ENCODE peak calls at places on chromosome 3, in five cellular contexts. Q, Y, M, O and F are unnamed samples.

GRCh38 chr3:80307844-80308243 is 540.0 kb upstream of the ROBO1 start:
- DNase-seq in Q (no peak), Y (no peak), M (no peak), O (no peak), F (no peak)

GRCh38 chr3:131535596-131535995 is 32.8 kb upstream of the MRPL3 start:
- DNase-seq in Q (no peak), Y (no peak), M (no peak), O (no peak), F (no peak)

GRCh38 chr3:71681224-71681668 is 44.0 kb downstream of the EIF4E3 start:
- DNase-seq in Q (no peak), Y (peak; percentile 24), M (peak; percentile 39), O (no peak), F (peak; percentile 8)

GRCh38 chr3:139534444-139534812 is 5.1 kb downstream of the RBP1 start:
- DNase-seq in Q (no peak), Y (no peak), M (no peak), O (no peak), F (peak; percentile 77)

GRCh38 chr3:59006791-59007517 is 42.9 kb downstream of the CFAP20DC start:
- DNase-seq in Q (no peak), Y (no peak), M (no peak), O (no peak), F (no peak)

GRCh38 chr3:181711325-181712135 is at the start of gene SOX2:
- DNase-seq in Q (no peak), Y (peak; percentile 61), M (peak; percentile 67), O (peak; percentile 78), F (peak; percentile 38)

GRCh38 chr3:184099806-184100686 is 3.2 kb downstream of the HTR3E start:
- DNase-seq in Q (no peak), Y (no peak), M (no peak), O (no peak), F (no peak)

GRCh38 chr3:187227658-187228258 is 30.5 kb downstream of the RTP1 start:
- DNase-seq in Q (no peak), Y (no peak), M (no peak), O (no peak), F (no peak)

GRCh38 chr3:148513066-148513671 is 184.5 kb upstream of the AGTR1 start:
- DNase-seq in Q (no peak), Y (no peak), M (no peak), O (no peak), F (no peak)

GRCh38 chr3:37770938-37771918 is 90.5 kb upstream of the CTDSPL start:
- DNase-seq in Q (no peak), Y (no peak), M (no peak), O (no peak), F (no peak)

GRCh38 chr3:71066356-71066755 is 517.2 kb downstream of the FOXP1 start:
- DNase-seq in Q (no peak), Y (no peak), M (no peak), O (no peak), F (no peak)

GRCh38 chr3:103127116-103127630 is 692.4 kb downstream of the ZPLD1 start:
- DNase-seq in Q (no peak), Y (no peak), M (no peak), O (no peak), F (no peak)

GRCh38 chr3:188403404-188403803 is 249.4 kb downstream of the LPP start:
- DNase-seq in Q (no peak), Y (no peak), M (no peak), O (no peak), F (no peak)

GRCh38 chr3:188270423-188270972 is 116.5 kb downstream of the LPP start:
- DNase-seq in Q (no peak), Y (no peak), M (peak; percentile 89), O (no peak), F (no peak)

GRCh38 chr3:53036063-53036619 is 9.7 kb downstream of the SFMBT1 start:
- DNase-seq in Q (no peak), Y (no peak), M (no peak), O (no peak), F (no peak)

GRCh38 chr3:140053011-140053702 is 118.2 kb downstream of the CLSTN2 start:
- DNase-seq in Q (no peak), Y (no peak), M (no peak), O (no peak), F (no peak)

GRCh38 chr3:97793415-97794019 is 28.3 kb upstream of the CRYBG3 start:
- DNase-seq in Q (peak; percentile 4), Y (no peak), M (peak; percentile 60), O (no peak), F (peak; percentile 26)

GRCh38 chr3:172658344-172659245 is 52.3 kb downstream of the NCEH1 start:
- DNase-seq in Q (no peak), Y (no peak), M (peak; percentile 94), O (no peak), F (peak; percentile 94)

GRCh38 chr3:49638445-49638844 is 35.7 kb upstream of the APEH start:
- DNase-seq in Q (no peak), Y (peak; percentile 77), M (no peak), O (no peak), F (peak; percentile 57)

GRCh38 chr3:101780661-101781060 is 1.6 kb downstream of the NXPE3 start:
- DNase-seq in Q (no peak), Y (no peak), M (peak; percentile 14), O (no peak), F (no peak)

GRCh38 chr3:45666729-45667440 is 22.3 kb upstream of the SACM1L start:
- DNase-seq in Q (no peak), Y (no peak), M (no peak), O (no peak), F (no peak)

GRCh38 chr3:58994746-58995330 is 55.0 kb downstream of the CFAP20DC start:
- DNase-seq in Q (peak; percentile 23), Y (peak; percentile 12), M (peak; percentile 39), O (peak; percentile 5), F (peak; percentile 60)

GRCh38 chr3:112689989-112690388 is 49.0 kb upstream of the CCDC80 start:
- DNase-seq in Q (no peak), Y (no peak), M (no peak), O (no peak), F (no peak)

GRCh38 chr3:37024092-37024491 is 30.8 kb downstream of the MLH1 start:
- DNase-seq in Q (no peak), Y (peak; percentile 54), M (no peak), O (no peak), F (peak; percentile 4)

GRCh38 chr3:123789760-123790159 is 94.4 kb downstream of the MYLK start:
- DNase-seq in Q (no peak), Y (no peak), M (no peak), O (no peak), F (no peak)

GRCh38 chr3:126558336-126559071 is at the start of gene C3orf22:
- DNase-seq in Q (no peak), Y (no peak), M (no peak), O (no peak), F (no peak)

GRCh38 chr3:46386206-46386605 is 15.5 kb downstream of the CCR5 start:
- DNase-seq in Q (no peak), Y (no peak), M (no peak), O (no peak), F (peak; percentile 33)

GRCh38 chr3:174253221-174253620 is 605.9 kb upstream of the NAALADL2 start:
- DNase-seq in Q (no peak), Y (no peak), M (no peak), O (no peak), F (no peak)

GRCh38 chr3:73098873-73099272 is 37.4 kb downstream of the EBLN2 start:
- DNase-seq in Q (no peak), Y (no peak), M (no peak), O (no peak), F (no peak)

GRCh38 chr3:141353652-141354495 is 14.4 kb upstream of the ZBTB38 start:
- DNase-seq in Q (no peak), Y (peak; percentile 31), M (no peak), O (no peak), F (no peak)

GRCh38 chr3:177694951-177695350 is 497.7 kb upstream of the TBL1XR1 start:
- DNase-seq in Q (no peak), Y (no peak), M (no peak), O (no peak), F (no peak)

DNA sequence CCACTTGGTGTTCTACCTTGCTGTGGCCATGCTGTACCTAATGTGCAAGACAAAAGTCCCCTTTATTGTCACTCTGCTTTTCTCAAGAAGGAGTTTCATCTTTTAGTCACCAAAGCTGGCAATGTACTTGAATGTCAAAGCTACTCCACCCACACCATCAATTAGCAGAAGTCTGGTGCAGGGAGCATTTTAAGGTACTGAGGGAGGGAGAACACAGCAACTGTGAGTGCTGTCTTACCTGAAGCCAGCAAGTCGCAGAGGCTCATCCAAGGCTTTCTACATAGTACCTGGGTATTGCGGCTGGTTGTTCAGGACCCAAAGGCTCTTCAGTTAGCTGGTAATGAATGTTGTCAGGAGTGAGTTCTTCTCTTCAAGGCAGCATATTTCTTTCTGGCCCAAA is 820.4 kb downstream of the OTOL1 start:
- DNase-seq in Q (no peak), Y (no peak), M (no peak), O (no peak), F (no peak)
- TF ChIP-seq ATF3 in Q (no peak), Y (no peak), M (no peak), O (no peak), F (no peak)

GRCh38 chr3:1583044-1583443 is 490.2 kb downstream of the CNTN6 start:
- DNase-seq in Q (no peak), Y (no peak), M (no peak), O (no peak), F (no peak)

GRCh38 chr3:1591327-1592028 is 498.7 kb downstream of the CNTN6 start:
- DNase-seq in Q (no peak), Y (no peak), M (no peak), O (no peak), F (no peak)

GRCh38 chr3:1587426-1587825 is 494.6 kb downstream of the CNTN6 start:
- DNase-seq in Q (no peak), Y (no peak), M (no peak), O (no peak), F (no peak)
- TF ChIP-seq RAD21 in Q (no peak), Y (no peak), M (no peak), O (no peak), F (no peak)

DNA sequence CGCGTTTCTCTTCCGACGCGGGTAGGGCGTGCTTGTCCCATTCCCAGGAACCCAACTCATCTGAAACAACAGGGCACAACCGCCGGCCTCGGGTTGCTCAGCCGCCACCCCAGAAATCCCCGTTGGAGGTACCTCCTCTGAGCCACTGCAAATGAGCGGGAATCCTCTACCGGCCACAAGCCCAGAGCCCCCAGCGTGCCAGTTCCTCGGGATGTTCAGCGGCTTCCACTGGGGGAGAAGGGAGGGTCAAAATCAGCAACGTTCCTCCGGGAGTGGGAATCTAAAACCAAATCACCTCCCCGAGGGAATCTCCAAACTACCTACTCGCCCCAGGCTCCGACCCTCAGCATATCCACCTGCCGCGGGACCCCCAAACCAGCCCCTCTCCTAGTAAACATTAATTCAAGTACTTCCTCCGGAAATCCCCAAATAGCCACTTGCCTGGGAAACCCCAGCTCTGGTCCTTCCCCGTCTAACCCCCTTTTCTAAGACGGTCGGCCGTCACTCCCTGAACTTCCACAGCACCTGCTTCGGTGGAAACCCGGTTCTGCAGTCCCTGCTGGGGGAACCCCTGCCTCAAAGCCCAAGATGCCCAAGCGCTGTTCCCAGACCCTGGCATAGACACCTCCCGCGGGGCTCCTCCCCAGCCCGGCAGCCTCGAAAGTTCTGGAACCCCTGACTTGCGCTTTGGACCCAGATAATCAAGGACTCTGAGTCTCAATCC is 887 bp downstream of the OXTR start:
- DNase-seq in Q (no peak), Y (no peak), M (no peak), O (no peak), F (no peak)
- TF ChIP-seq ATF3 in Q (no peak), Y (no peak), M (no peak), O (no peak), F (no peak)

GRCh38 chr3:33481018-33481621 is 40.9 kb upstream of the UBP1 start:
- DNase-seq in Q (no peak), Y (no peak), M (no peak), O (no peak), F (no peak)

GRCh38 chr3:33482126-33482525 is 41.9 kb upstream of the UBP1 start:
- DNase-seq in Q (no peak), Y (no peak), M (peak; percentile 51), O (no peak), F (no peak)
- TF ChIP-seq RAD21 in Q (no peak), Y (no peak), M (no peak), O (no peak), F (no peak)